ENCODE peak calls at places on chromosomes 12 and 14, in seven cellular contexts. I is dorsolateral prefrontal cortex, M is HCT116, J is endodermal cell, B is tibial nerve, G is fibroblast of lung, W is cardiac muscle cell. Y is an unnamed sample.

GRCh38 chr14:26255213-26255612 is 342.6 kb downstream of the NOVA1 start:
- DNase-seq in I (no peak), M (no peak), J (no peak), B (no peak), G (peak), W (peak), Y (no peak)

GRCh38 chr12:50927356-50927755 is 25.0 kb upstream of the HIGD1C start:
- DNase-seq in I (no peak), M (no peak), J (no peak), B (no peak), G (no peak), W (no peak), Y (no peak)

GRCh38 chr14:37625597-37626595 is 30.5 kb downstream of the TTC6 start:
- DNase-seq in I (no peak), M (no peak), J (no peak), B (no peak), G (no peak), W (no peak), Y (peak)

GRCh38 chr12:54383041-54383609 is 1.4 kb downstream of the ZNF385A start:
- DNase-seq in I (no peak), M (no peak), J (no peak), B (no peak), G (peak), W (no peak), Y (peak)

GRCh38 chr12:29039013-29039412 is 110.1 kb upstream of the FAR2 start:
- DNase-seq in I (no peak), M (no peak), J (no peak), B (no peak), G (peak), W (no peak), Y (peak)

GRCh38 chr14:68734231-68734732 is 58.6 kb downstream of the ZFP36L1 start:
- DNase-seq in I (no peak), M (no peak), J (no peak), B (no peak), G (no peak), W (no peak), Y (no peak)

GRCh38 chr12:116125981-116126566 is 151.4 kb downstream of the MED13L start:
- DNase-seq in I (no peak), M (no peak), J (peak), B (no peak), G (peak), W (no peak), Y (no peak)

GRCh38 chr12:53988519-53989226 is 3.7 kb downstream of the HOXC10 start:
- DNase-seq in I (no peak), M (no peak), J (no peak), B (no peak), G (no peak), W (no peak), Y (no peak)

GRCh38 chr14:56195727-56196126 is 77.5 kb downstream of the PELI2 start:
- DNase-seq in I (no peak), M (no peak), J (no peak), B (peak), G (peak), W (no peak), Y (no peak)

GRCh38 chr14:96501383-96501745 is 818 bp upstream of the PAPOLA start:
- DNase-seq in I (no peak), M (no peak), J (peak), B (no peak), G (no peak), W (no peak), Y (peak)

GRCh38 chr14:77607741-77608302 is 8.6 kb downstream of the SPTLC2 start:
- DNase-seq in I (no peak), M (no peak), J (peak), B (no peak), G (no peak), W (no peak), Y (no peak)

GRCh38 chr12:10341892-10342509 is 34.3 kb downstream of the KLRD1 start:
- DNase-seq in I (no peak), M (no peak), J (no peak), B (no peak), G (peak), W (no peak), Y (no peak)

GRCh38 chr12:67594888-67595287 is 53.7 kb upstream of the DYRK2 start:
- DNase-seq in I (no peak), M (no peak), J (no peak), B (no peak), G (peak), W (no peak), Y (no peak)

GRCh38 chr12:53489242-53489915 is 9.9 kb downstream of the MAP3K12 start:
- DNase-seq in I (no peak), M (no peak), J (peak), B (no peak), G (no peak), W (no peak), Y (no peak)

GRCh38 chr14:103735439-103735814 is 19.8 kb downstream of the ZFYVE21 start:
- DNase-seq in I (peak), M (no peak), J (no peak), B (no peak), G (no peak), W (no peak), Y (no peak)

GRCh38 chr14:103737432-103738045 is 21.9 kb downstream of the ZFYVE21 start:
- DNase-seq in I (peak), M (no peak), J (no peak), B (peak), G (no peak), W (no peak), Y (no peak)

GRCh38 chr14:103735022-103735421 is 19.4 kb downstream of the ZFYVE21 start:
- DNase-seq in I (peak), M (no peak), J (no peak), B (no peak), G (no peak), W (no peak), Y (no peak)

GRCh38 chr14:103736546-103737431 is 21.2 kb downstream of the ZFYVE21 start:
- DNase-seq in I (peak), M (no peak), J (no peak), B (peak), G (no peak), W (no peak), Y (no peak)

GRCh38 chr14:103735815-103736545 is 20.4 kb downstream of the ZFYVE21 start:
- DNase-seq in I (no peak), M (no peak), J (no peak), B (no peak), G (no peak), W (no peak), Y (no peak)
- H3K27ac ChIP-seq in I (peak), M (no peak), J (peak), B (peak), G (no peak), W (peak), Y (no peak)

GRCh38 chr12:100877776-100878175 is 83.2 kb downstream of the ANO4 start:
- DNase-seq in I (no peak), M (no peak), J (no peak), B (no peak), G (no peak), W (no peak), Y (no peak)
- TF ChIP-seq CTCF in I (no peak), M (peak), J (peak), B (no peak), G (no peak), W (peak), Y (peak)

GRCh38 chr14:100292301-100292775 is 13.9 kb downstream of the SLC25A29 start:
- DNase-seq in I (peak), M (no peak), J (no peak), B (no peak), G (no peak), W (no peak), Y (no peak)

GRCh38 chr14:100291305-100292075 is 14.8 kb downstream of the SLC25A29 start:
- DNase-seq in I (peak), M (no peak), J (peak), B (no peak), G (no peak), W (no peak), Y (no peak)

GRCh38 chr14:100292776-100293461 is 13.3 kb downstream of the SLC25A29 start:
- DNase-seq in I (no peak), M (no peak), J (peak), B (no peak), G (no peak), W (no peak), Y (no peak)

GRCh38 chr14:100289916-100290606 is 16.2 kb downstream of the SLC25A29 start:
- DNase-seq in I (no peak), M (no peak), J (peak), B (no peak), G (no peak), W (peak), Y (no peak)

DNA sequence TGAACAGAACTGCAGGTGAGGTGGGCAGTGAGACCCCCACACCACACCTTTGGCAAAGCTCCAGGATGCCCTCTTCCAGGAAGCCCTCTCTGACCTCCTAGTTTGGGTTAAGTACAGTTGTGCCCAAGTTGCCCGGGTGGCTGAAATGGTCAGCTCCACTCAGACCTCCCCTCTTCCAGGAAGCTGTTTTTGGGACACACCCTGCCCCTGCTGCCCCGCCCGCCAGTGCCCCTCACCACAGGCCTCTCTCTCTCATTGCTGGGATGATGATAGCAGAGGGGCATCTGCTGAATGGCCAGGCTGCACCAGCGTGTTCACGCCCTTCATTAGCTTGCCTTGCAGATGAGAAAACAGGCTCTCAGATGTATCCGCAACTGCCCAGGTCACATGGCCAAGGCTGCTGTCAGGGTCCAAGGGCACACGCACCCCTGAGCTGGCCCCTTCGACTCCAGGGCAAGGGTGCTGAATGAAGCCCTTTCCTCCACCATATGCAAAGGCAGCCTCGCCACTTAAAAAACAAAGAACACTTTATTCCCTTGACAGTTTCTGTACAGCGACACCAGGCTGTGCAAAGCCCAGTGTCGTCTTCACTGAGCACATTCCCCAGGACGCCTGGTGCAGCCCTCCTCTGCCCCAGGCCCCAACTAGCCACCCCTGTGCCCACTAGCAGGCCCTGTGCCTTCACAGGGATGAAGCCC is 15.5 kb downstream of the SLC25A29 start:
- DNase-seq in I (peak), M (no peak), J (peak), B (no peak), G (no peak), W (no peak), Y (no peak)
- H3K27ac ChIP-seq in I (peak), M (no peak), J (no peak), B (peak), G (no peak), W (peak), Y (no peak)

GRCh38 chr14:64221604-64222003 is 72.6 kb downstream of the ESR2 start:
- DNase-seq in I (no peak), M (no peak), J (no peak), B (no peak), G (no peak), W (no peak), Y (no peak)
- TF ChIP-seq CTCF in I (no peak), M (no peak), J (no peak), B (no peak), G (no peak), W (no peak), Y (no peak)